ENCODE peak calls at places on chromosomes 1 and 21, in eight cellular contexts. W, I, J, O, A, F, G and Z are unnamed samples.

GRCh38 chr1:150410582-150411101 is 46.7 kb downstream of the RPRD2 start:
- DNase-seq in O (no peak), J (no peak), A (no peak), W (peak; percentile 3), I (peak; percentile 75), F (no peak), G (no peak), Z (no peak)

GRCh38 chr1:117658676-117659075 is 52.8 kb downstream of the TENT5C start:
- DNase-seq in F (no peak), J (no peak), I (no peak), A (peak; percentile 79), W (no peak), G (no peak), O (no peak), Z (no peak)

GRCh38 chr1:176670853-176671252 is 207.9 kb downstream of the PAPPA2 start:
- DNase-seq in J (no peak), W (no peak), A (no peak), F (no peak), I (no peak), G (no peak), O (no peak), Z (no peak)

GRCh38 chr21:44892095-44892494 is 18.6 kb upstream of the PTTG1IP start:
- DNase-seq in J (no peak), G (no peak), I (no peak), A (no peak), F (no peak), O (no peak), W (no peak), Z (peak; percentile 70)

GRCh38 chr1:171299342-171299741 is 14.6 kb upstream of the FMO4 start:
- DNase-seq in I (no peak), W (no peak), O (no peak), A (no peak), F (no peak), J (no peak), G (no peak), Z (no peak)

GRCh38 chr1:166479052-166479631 is 312.3 kb upstream of the FAM78B start:
- DNase-seq in O (peak; percentile 60), J (no peak), G (peak; percentile 79), W (peak; percentile 28), I (peak; percentile 49), A (peak; percentile 61), F (peak; percentile 17), Z (peak; percentile 53)

GRCh38 chr1:158793604-158794003 is 12.6 kb upstream of the OR6N2 start:
- DNase-seq in J (no peak), G (no peak), I (no peak), O (no peak), W (no peak), F (no peak), A (no peak), Z (no peak)

GRCh38 chr1:3323021-3323790 is 131.3 kb upstream of the ARHGEF16 start:
- DNase-seq in A (peak; percentile 50), J (no peak), G (no peak), W (no peak), O (no peak), F (no peak), I (no peak), Z (peak; percentile 45)

GRCh38 chr1:186435336-186435735 is 25.6 kb downstream of the PDC start:
- DNase-seq in G (peak; percentile 1), I (peak; percentile 25), F (no peak), A (no peak), J (no peak), W (no peak), O (no peak), Z (no peak)

GRCh38 chr1:157993179-157994080 is at the start of gene KIRREL1:
- DNase-seq in J (no peak), A (peak; percentile 50), W (peak; percentile 81), G (peak; percentile 66), F (no peak), O (no peak), I (peak; percentile 71), Z (peak; percentile 89)

GRCh38 chr1:172429324-172430127 is 9.0 kb downstream of the C1orf105 start:
- DNase-seq in O (no peak), W (peak; percentile 71), A (peak; percentile 31), G (peak; percentile 99), J (no peak), F (peak; percentile 8), I (peak; percentile 87), Z (no peak)

GRCh38 chr1:84940481-84940880 is 47.5 kb upstream of the LPAR3 start:
- DNase-seq in W (peak; percentile 22), G (peak; percentile 67), J (no peak), F (no peak), I (no peak), A (no peak), O (no peak), Z (no peak)

GRCh38 chr1:206703647-206704046 is 18.9 kb downstream of the MAPKAPK2 start:
- DNase-seq in A (no peak), O (no peak), G (no peak), I (no peak), F (no peak), W (no peak), J (peak; percentile 44), Z (no peak)

GRCh38 chr1:181149326-181150000 is 61.0 kb downstream of the IER5 start:
- DNase-seq in A (peak; percentile 67), J (no peak), O (no peak), I (no peak), F (no peak), W (no peak), G (no peak), Z (no peak)

GRCh38 chr1:78004719-78005346 is at the start of gene DNAJB4:
- DNase-seq in J (no peak), F (peak; percentile 44), G (peak; percentile 95), I (peak; percentile 99), W (peak; percentile 98), A (peak; percentile 83), O (peak; percentile 80), Z (peak; percentile 68)

GRCh38 chr1:212138441-212138840 is 102.9 kb downstream of the DTL start:
- DNase-seq in F (no peak), I (no peak), J (no peak), A (no peak), W (no peak), O (no peak), G (no peak), Z (no peak)

GRCh38 chr1:39387452-39387851 is 104.0 kb upstream of the BMP8A start:
- DNase-seq in W (peak; percentile 95), A (no peak), O (no peak), I (peak; percentile 93), G (peak; percentile 85), J (no peak), F (no peak), Z (no peak)

GRCh38 chr1:46527474-46528296 is 23.8 kb downstream of the KNCN start:
- DNase-seq in G (peak; percentile 79), A (peak; percentile 85), O (peak; percentile 89), I (peak; percentile 79), W (peak; percentile 79), F (peak; percentile 66), J (peak; percentile 26), Z (peak; percentile 89)

GRCh38 chr1:153777648-153778047 is 2.4 kb downstream of the SLC27A3 start:
- DNase-seq in F (no peak), I (no peak), G (no peak), A (no peak), O (no peak), J (no peak), W (no peak), Z (no peak)

GRCh38 chr1:6130596-6130995 is 49.5 kb downstream of the CHD5 start:
- DNase-seq in O (no peak), W (no peak), F (no peak), J (no peak), A (no peak), I (no peak), G (no peak), Z (no peak)